ENCODE peak calls at places on chromosome 16, in six cellular contexts. G is colonic mucosa; T is body of pancreas; M is CD4-positive, CD25-positive, alpha-beta regulatory T cell; D is IMR-90; Y is tibial nerve. H is an unnamed sample.

GRCh38 chr16:5451641-5452040 is 354.0 kb upstream of the EEF2KMT start:
- DNase-seq in M (no peak), T (no peak), G (no peak), Y (no peak), D (no peak), H (peak; percentile 43)

GRCh38 chr16:69589434-69590269 is 23.9 kb downstream of the NFAT5 start:
- DNase-seq in Y (no peak), T (no peak), D (no peak), G (no peak), M (no peak), H (no peak)

GRCh38 chr16:2056681-2057407 is 9.1 kb downstream of the TSC2 start:
- DNase-seq in Y (no peak), M (no peak), G (no peak), D (no peak), T (no peak), H (no peak)

GRCh38 chr16:83158320-83158957 is 531.7 kb downstream of the CDH13 start:
- DNase-seq in D (no peak), G (no peak), M (no peak), T (no peak), Y (no peak), H (no peak)

GRCh38 chr16:149024-149675 is 3.3 kb upstream of the HBZ start:
- DNase-seq in Y (no peak), T (no peak), M (no peak), G (no peak), D (peak; percentile 52), H (no peak)

GRCh38 chr16:31423241-31423640 is 4.9 kb downstream of the COX6A2 start:
- DNase-seq in D (no peak), M (no peak), G (no peak), Y (no peak), T (no peak), H (no peak)

GRCh38 chr16:59394526-59394925 is 660.4 kb upstream of the GOT2 start:
- DNase-seq in D (no peak), G (no peak), M (no peak), T (no peak), Y (no peak), H (no peak)

GRCh38 chr16:3878610-3879009 is 1.9 kb downstream of the CREBBP start:
- DNase-seq in T (no peak), M (peak; percentile 24), Y (no peak), D (peak; percentile 38), G (no peak), H (no peak)

GRCh38 chr16:85090166-85090565 is 22.1 kb downstream of the CIBAR2 start:
- DNase-seq in Y (no peak), D (peak; percentile 26), G (no peak), M (no peak), T (no peak), H (no peak)
- H3K27ac ChIP-seq in Y (no peak overlapping the region), D (no peak overlapping the region), G (no peak overlapping the region), M (no peak overlapping the region), T (peak overlapping the region; percentile 64), H (no peak overlapping the region)

DNA sequence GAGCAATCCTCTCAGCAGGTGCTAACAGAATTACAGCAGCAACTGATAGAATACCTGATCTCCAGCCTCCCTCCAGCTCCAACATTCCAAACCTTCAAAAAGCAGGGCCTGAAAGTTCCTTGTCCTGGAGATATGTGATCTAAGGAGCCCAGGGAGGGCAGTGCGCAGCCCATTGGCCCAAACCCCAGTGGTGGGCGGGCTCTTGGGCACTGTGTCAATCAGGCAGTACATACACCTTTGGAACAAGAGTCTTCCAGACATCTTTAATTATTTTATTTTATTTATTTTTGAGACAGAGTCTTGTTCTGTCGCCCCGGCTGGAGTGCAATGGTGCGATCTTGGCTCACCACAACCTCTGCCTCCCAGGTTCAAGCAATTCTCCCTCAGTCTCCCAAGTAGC is 24.2 kb downstream of the SLC12A3 start:
- DNase-seq in D (no peak), T (no peak), Y (no peak), M (no peak), G (no peak), H (no peak)
- H3K27ac ChIP-seq in D (no peak overlapping the region), T (no peak overlapping the region), Y (no peak overlapping the region), M (no peak overlapping the region), G (no peak overlapping the region), H (no peak overlapping the region)

GRCh38 chr16:56635441-56635967 is 3.0 kb upstream of the MT1A start:
- DNase-seq in Y (no peak), M (no peak), T (no peak), G (no peak), D (no peak), H (no peak)

GRCh38 chr16:56640076-56640475 is 1.6 kb downstream of the MT1A start:
- DNase-seq in G (no peak), M (no peak), D (no peak), T (no peak), Y (no peak), H (no peak)

GRCh38 chr16:56639045-56639444 is 579 bp downstream of the MT1A start:
- DNase-seq in T (no peak), D (no peak), Y (no peak), G (no peak), M (no peak), H (no peak)

GRCh38 chr16:56636616-56637413 is 1.7 kb upstream of the MT1A start:
- DNase-seq in M (no peak), D (no peak), G (no peak), T (no peak), Y (no peak), H (no peak)

DNA sequence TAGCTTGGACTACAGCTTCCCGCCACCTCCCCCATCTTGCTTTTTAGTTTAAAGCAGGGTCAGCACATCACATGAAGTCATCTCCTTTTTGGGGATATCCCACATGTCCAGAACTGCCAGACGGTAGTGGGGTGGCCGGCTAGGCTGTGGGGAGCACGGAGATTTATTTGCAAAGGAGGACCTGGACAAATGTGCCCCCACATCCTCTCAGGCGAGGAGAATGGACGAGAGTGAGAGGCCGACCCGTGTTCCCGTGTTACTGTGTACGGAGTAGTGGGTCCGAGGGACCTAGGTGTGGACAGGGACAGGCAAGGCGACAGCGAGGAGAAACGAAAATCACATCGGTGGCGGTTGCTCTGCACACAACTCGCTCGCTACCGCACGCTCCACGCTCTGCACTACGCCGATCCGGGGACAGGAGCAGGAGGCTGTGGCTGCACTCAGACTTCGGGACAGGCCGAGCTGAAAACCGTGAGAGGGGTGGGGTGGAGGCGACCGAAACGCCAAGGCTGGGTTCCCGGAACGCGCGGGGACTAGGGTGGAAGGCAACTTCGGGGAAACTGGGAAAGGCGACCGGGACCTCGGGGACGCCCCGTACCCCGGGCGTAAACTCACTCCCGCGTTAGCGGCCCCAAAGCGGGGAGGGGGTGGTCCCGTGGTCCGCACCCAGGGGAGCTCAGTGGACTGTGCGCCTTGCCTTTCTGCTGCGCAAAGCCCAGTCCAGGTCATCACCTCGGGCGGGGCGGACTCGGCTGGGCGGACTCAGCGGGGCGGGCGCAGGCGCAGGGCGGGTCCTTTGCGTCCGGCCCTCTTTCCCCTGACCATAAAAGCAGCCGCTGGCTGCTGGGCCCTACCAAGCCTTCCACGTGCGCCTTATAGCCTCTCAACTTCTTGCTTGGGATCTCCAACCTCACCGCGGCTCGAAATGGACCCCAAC is at the start of gene MT1A:
- DNase-seq in T (peak; percentile 83), D (peak; percentile 7), Y (peak; percentile 51), G (peak; percentile 90), M (no peak), H (no peak)
- H3K27ac ChIP-seq in T (no peak within 1 kb of the TSS), D (no peak within 1 kb of the TSS), Y (peak within 1 kb of the TSS; percentile 75), G (no peak within 1 kb of the TSS), M (no peak within 1 kb of the TSS), H (no peak within 1 kb of the TSS)

GRCh38 chr16:30064746-30065111 is 831 bp upstream of the ALDOA start:
- DNase-seq in Y (no peak), M (no peak), D (no peak), G (no peak), T (no peak), H (no peak)

GRCh38 chr16:30063893-30064745 is 1.4 kb upstream of the ALDOA start:
- DNase-seq in T (peak; percentile 85), M (peak; percentile 87), Y (peak; percentile 73), D (peak; percentile 37), G (peak; percentile 81), H (no peak)

GRCh38 chr16:30065943-30066881 is 652 bp downstream of the ALDOA start:
- DNase-seq in D (peak; percentile 70), G (peak; percentile 52), M (no peak), Y (peak; percentile 35), T (peak; percentile 59), H (no peak)

GRCh38 chr16:30066882-30067583 is 1.5 kb downstream of the ALDOA start:
- DNase-seq in D (no peak), T (no peak), G (peak; percentile 62), Y (no peak), M (no peak), H (no peak)

GRCh38 chr16:30065112-30065942 is at the start of gene ALDOA:
- DNase-seq in T (peak; percentile 98), D (peak; percentile 98), M (peak; percentile 99), G (peak; percentile 99), Y (peak; percentile 95), H (peak; percentile 73)
- H3K27ac ChIP-seq in T (peak within 1 kb of the TSS; percentile 88), D (peak within 1 kb of the TSS; percentile 99), M (peak within 1 kb of the TSS; percentile 93), G (peak within 1 kb of the TSS; percentile 96), Y (peak within 1 kb of the TSS; percentile 90), H (no peak within 1 kb of the TSS)

GRCh38 chr16:23149993-23150364 is 727 bp upstream of the USP31 start:
- DNase-seq in D (no peak), M (no peak), Y (no peak), G (no peak), T (no peak), H (no peak)
- H3K27ac ChIP-seq in D (no peak overlapping the region), M (no peak overlapping the region), Y (no peak overlapping the region), G (peak overlapping the region; percentile 10), T (peak overlapping the region; percentile 4), H (no peak overlapping the region)

GRCh38 chr16:81611721-81612120 is 167.1 kb downstream of the CMIP start:
- DNase-seq in T (no peak), Y (no peak), D (no peak), M (no peak), G (no peak), H (no peak)
- H3K27ac ChIP-seq in T (no peak overlapping the region), Y (no peak overlapping the region), D (no peak overlapping the region), M (no peak overlapping the region), G (no peak overlapping the region), H (no peak overlapping the region)

DNA sequence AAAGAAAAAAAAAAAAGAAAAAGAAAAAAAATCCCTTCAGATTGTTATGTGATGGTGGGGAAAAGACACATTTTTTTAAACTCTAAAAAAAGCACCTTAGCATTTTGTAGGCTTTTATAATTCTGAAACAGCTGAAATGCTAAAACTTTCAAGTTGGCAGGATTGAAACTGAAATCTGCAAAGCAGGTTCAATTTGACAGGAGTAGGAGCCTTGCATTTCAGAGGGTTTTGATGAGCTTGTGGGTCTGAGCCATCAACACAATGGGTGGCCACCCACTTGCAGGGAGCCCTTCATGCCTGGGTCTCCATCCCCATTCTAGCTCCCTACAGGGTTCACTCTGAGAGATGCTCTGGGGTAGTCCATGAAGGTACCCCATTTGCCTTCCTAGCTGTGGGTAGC is 33.2 kb downstream of the CACNG3 start:
- DNase-seq in T (no peak), D (no peak), G (no peak), M (no peak), Y (no peak), H (no peak)
- H3K27ac ChIP-seq in T (no peak overlapping the region), D (no peak overlapping the region), G (no peak overlapping the region), M (no peak overlapping the region), Y (no peak overlapping the region), H (no peak overlapping the region)

GRCh38 chr16:15601212-15601879 is 41.6 kb downstream of the MARF1 start:
- DNase-seq in Y (no peak), T (no peak), M (no peak), G (no peak), D (no peak), H (no peak)
- H3K27ac ChIP-seq in Y (no peak overlapping the region), T (no peak overlapping the region), M (no peak overlapping the region), G (no peak overlapping the region), D (no peak overlapping the region), H (no peak overlapping the region)

H was measured in iPS DF 6.9.